ENCODE peak calls at places on chromosomes 12 and 14, in ten cellular contexts. V is pancreas, E is endodermal cell, R is OCI-LY7, I is left lung, D is cardiac muscle cell, F is SK-N-SH, Z is ovary, K is psoas muscle, X is uterus. O is an unnamed sample. For H3K36me3, the result is how much of the 10 kb centered on the place peaks cover.

GRCh38 chr14:34301107-34301734 is 160.8 kb downstream of the SPTSSA start:
- DNase-seq in V (no peak), E (peak), R (peak), I (no peak), D (peak), F (peak), Z (no peak), K (no peak), X (peak), O (peak)

GRCh38 chr12:75784591-75784990 is 247.0 kb downstream of the PHLDA1 start:
- DNase-seq in V (peak), E (no peak), R (peak), I (peak), D (peak), F (peak), Z (no peak), K (peak), X (no peak), O (no peak)

GRCh38 chr12:92107621-92108131 is 38.0 kb downstream of the BTG1 start:
- DNase-seq in V (no peak), E (peak), R (no peak), I (no peak), D (no peak), F (peak), Z (no peak), K (no peak), X (no peak), O (no peak)

GRCh38 chr12:7937867-7938506 is 2.0 kb upstream of the SLC2A3 start:
- DNase-seq in V (no peak), E (no peak), R (no peak), I (no peak), D (peak), F (no peak), Z (no peak), K (no peak), X (no peak), O (no peak)

GRCh38 chr12:60704171-60704914 is 1108.5 kb downstream of the SLC16A7 start:
- DNase-seq in V (no peak), E (no peak), R (no peak), I (no peak), D (no peak), F (no peak), Z (no peak), K (no peak), X (no peak), O (no peak)

GRCh38 chr14:71187633-71188356 is 280.5 kb downstream of the PCNX1 start:
- DNase-seq in V (no peak), E (peak), R (no peak), I (no peak), D (peak), F (no peak), Z (no peak), K (no peak), X (no peak), O (no peak)

GRCh38 chr14:68082698-68083291 is 263.2 kb downstream of the RAD51B start:
- DNase-seq in V (no peak), E (no peak), R (no peak), I (no peak), D (no peak), F (no peak), Z (no peak), K (no peak), X (no peak), O (peak)

GRCh38 chr12:77925536-77926108 is 94.9 kb downstream of the NAV3 start:
- DNase-seq in V (peak), E (peak), R (peak), I (peak), D (peak), F (peak), Z (peak), K (peak), X (peak), O (peak)

GRCh38 chr14:68473050-68473449 is 319.8 kb downstream of the ZFP36L1 start:
- DNase-seq in V (peak), E (no peak), R (peak), I (peak), D (no peak), F (no peak), Z (no peak), K (no peak), X (no peak), O (no peak)

GRCh38 chr12:89433634-89434033 is 81.3 kb upstream of the DUSP6 start:
- DNase-seq in V (no peak), E (no peak), R (no peak), I (no peak), D (no peak), F (no peak), Z (no peak), K (no peak), X (no peak), O (no peak)

GRCh38 chr12:55930771-55931316 is at the start of gene DGKA:
- DNase-seq in V (no peak), E (peak), R (peak), I (no peak), D (peak), F (peak), Z (peak), K (no peak), X (peak), O (peak)

GRCh38 chr12:4769073-4769472 is 48.9 kb downstream of the GALNT8 start:
- DNase-seq in V (no peak), E (no peak), R (no peak), I (no peak), D (no peak), F (no peak), Z (no peak), K (no peak), X (no peak), O (no peak)

GRCh38 chr12:52698634-52699340 is 4.5 kb downstream of the KRT77 start:
- DNase-seq in V (no peak), E (no peak), R (no peak), I (no peak), D (no peak), F (no peak), Z (no peak), K (no peak), X (no peak), O (peak)

GRCh38 chr12:34394211-34395055 is 372.1 kb downstream of the ALG10 start:
- DNase-seq in V (peak), E (peak), R (no peak), I (peak), D (no peak), F (peak), Z (peak), K (peak), X (no peak), O (no peak)

GRCh38 chr12:128682542-128683315 is 141.0 kb downstream of the SLC15A4 start:
- DNase-seq in V (no peak), E (no peak), R (no peak), I (no peak), D (no peak), F (no peak), Z (no peak), K (no peak), X (no peak), O (no peak)

GRCh38 chr14:95056476-95056875 is 100.9 kb downstream of the DICER1 start:
- DNase-seq in V (no peak), E (no peak), R (no peak), I (no peak), D (no peak), F (no peak), Z (no peak), K (no peak), X (no peak), O (no peak)

GRCh38 chr12:91395628-91396027 is 213.0 kb upstream of the DCN start:
- DNase-seq in V (no peak), E (no peak), R (no peak), I (no peak), D (no peak), F (no peak), Z (no peak), K (no peak), X (no peak), O (no peak)

GRCh38 chr14:95237956-95238355 is 80.6 kb upstream of the DICER1 start:
- DNase-seq in V (no peak), E (no peak), R (no peak), I (no peak), D (no peak), F (no peak), Z (no peak), K (peak), X (no peak), O (no peak)

GRCh38 chr14:85580536-85581165 is 50.7 kb downstream of the FLRT2 start:
- DNase-seq in V (no peak), E (no peak), R (no peak), I (no peak), D (peak), F (no peak), Z (no peak), K (no peak), X (no peak), O (no peak)

GRCh38 chr12:11885261-11886038 is 185.3 kb upstream of the BCL2L14 start:
- DNase-seq in V (no peak), E (no peak), R (no peak), I (no peak), D (peak), F (no peak), Z (no peak), K (no peak), X (no peak), O (peak)

GRCh38 chr14:101475468-101476257 is 85.6 kb upstream of the DIO3 start:
- DNase-seq in V (peak), E (peak), R (no peak), I (peak), D (peak), F (no peak), Z (peak), K (no peak), X (peak), O (peak)

GRCh38 chr12:43099691-43100163 is 452.3 kb downstream of the ADAMTS20 start:
- DNase-seq in V (no peak), E (no peak), R (no peak), I (no peak), D (no peak), F (no peak), Z (no peak), K (no peak), X (no peak), O (no peak)

GRCh38 chr12:5395443-5396401 is 36.2 kb upstream of the NTF3 start:
- DNase-seq in V (no peak), E (peak), R (no peak), I (no peak), D (no peak), F (no peak), Z (no peak), K (no peak), X (peak), O (peak)

GRCh38 chr14:30710870-30711269 is 88.8 kb downstream of the SCFD1 start:
- DNase-seq in V (no peak), E (no peak), R (no peak), I (no peak), D (no peak), F (no peak), Z (no peak), K (no peak), X (no peak), O (peak)

GRCh38 chr12:94621662-94622359 is 28.5 kb downstream of the TMCC3 start:
- DNase-seq in V (no peak), E (peak), R (no peak), I (no peak), D (peak), F (no peak), Z (no peak), K (no peak), X (no peak), O (peak)

GRCh38 chr12:68267892-68268396 is 14.5 kb upstream of the IL22 start:
- DNase-seq in V (no peak), E (peak), R (no peak), I (no peak), D (peak), F (no peak), Z (no peak), K (no peak), X (no peak), O (no peak)

GRCh38 chr12:68792952-68793351 is 15.0 kb upstream of the MDM2 start:
- DNase-seq in V (no peak), E (peak), R (peak), I (no peak), D (peak), F (peak), Z (no peak), K (no peak), X (no peak), O (peak)

GRCh38 chr12:50326636-50327284 is 43.4 kb upstream of the LIMA1 start:
- DNase-seq in V (no peak), E (peak), R (no peak), I (peak), D (peak), F (no peak), Z (no peak), K (no peak), X (no peak), O (peak)

GRCh38 chr14:87351007-87351406 is 642.0 kb downstream of the GALC start:
- DNase-seq in V (no peak), E (peak), R (no peak), I (no peak), D (no peak), F (no peak), Z (no peak), K (no peak), X (no peak), O (no peak)

GRCh38 chr14:96055065-96055752 is 16.0 kb downstream of the C14orf132 start:
- DNase-seq in V (peak), E (no peak), R (no peak), I (no peak), D (peak), F (peak), Z (no peak), K (no peak), X (no peak), O (no peak)

GRCh38 chr12:4719821-4720636 is at the start of gene GALNT8:
- DNase-seq in V (no peak), E (peak), R (no peak), I (no peak), D (no peak), F (no peak), Z (no peak), K (no peak), X (no peak), O (no peak)

GRCh38 chr14:63361790-63362189 is 43.1 kb upstream of the GPHB5 start:
- DNase-seq in V (no peak), E (no peak), R (peak), I (no peak), D (no peak), F (no peak), Z (no peak), K (no peak), X (no peak), O (no peak)
- H3K4me3 ChIP-seq in V (no peak), E (no peak), R (no peak), I (no peak), D (no peak), F (no peak), Z (no peak), K (no peak), X (no peak), O (no peak)

GRCh38 chr12:1592444-1593231 is 1.7 kb downstream of the FBXL14 start:
- DNase-seq in V (no peak), E (peak), R (peak), I (peak), D (peak), F (peak), Z (no peak), K (peak), X (no peak), O (peak)
- TF ChIP-seq CTCF in V (no peak), E (peak), R (peak), I (no peak), D (no peak), F (no peak), Z (no peak), K (no peak), X (no peak), O (no peak)

GRCh38 chr12:122035292-122035691 is 13.6 kb downstream of the BCL7A start:
- DNase-seq in V (no peak), E (no peak), R (no peak), I (peak), D (no peak), F (no peak), Z (no peak), K (no peak), X (no peak), O (peak)

GRCh38 chr12:122029620-122030426 is 8.1 kb downstream of the BCL7A start:
- DNase-seq in V (no peak), E (peak), R (no peak), I (no peak), D (no peak), F (no peak), Z (no peak), K (no peak), X (no peak), O (peak)

GRCh38 chr12:122031342-122032216 is 9.9 kb downstream of the BCL7A start:
- DNase-seq in V (peak), E (peak), R (peak), I (no peak), D (peak), F (peak), Z (peak), K (peak), X (no peak), O (peak)

GRCh38 chr12:122030427-122030825 is 8.7 kb downstream of the BCL7A start:
- DNase-seq in V (no peak), E (no peak), R (no peak), I (no peak), D (no peak), F (no peak), Z (no peak), K (no peak), X (no peak), O (no peak)

DNA sequence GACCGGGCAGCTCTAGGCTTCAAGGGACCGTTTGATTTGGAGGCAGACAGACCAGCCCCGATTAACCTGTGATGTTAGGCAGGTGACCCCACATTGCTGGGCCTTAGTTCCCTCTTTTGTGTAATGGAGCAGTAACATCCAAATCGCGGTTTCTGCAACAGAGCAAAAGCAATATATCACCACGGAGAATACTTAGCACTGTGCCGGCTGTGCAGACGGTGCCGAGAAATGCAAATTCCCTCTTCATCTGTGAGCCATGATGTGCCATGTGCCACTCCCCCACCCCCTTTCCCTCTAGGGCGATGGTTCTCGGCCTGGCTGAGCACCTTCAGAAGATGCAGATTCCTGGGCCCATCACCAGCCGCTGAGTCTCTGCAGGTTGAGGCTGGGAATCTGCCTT is 10.9 kb downstream of the BCL7A start:
- DNase-seq in V (no peak), E (no peak), R (peak), I (no peak), D (no peak), F (peak), Z (no peak), K (no peak), X (no peak), O (no peak)
- H3K36me3 ChIP-seq in V (under half), E (under half), R (half or more), I (under half), D (under half), F (under half), Z (under half), K (under half), X (under half), O (under half)

GRCh38 chr12:72271401-72271740 is 799 bp upstream of the TRHDE start:
- DNase-seq in V (no peak), E (no peak), R (no peak), I (no peak), D (peak), F (peak), Z (peak), K (peak), X (no peak), O (no peak)
- H3K4me3 ChIP-seq in V (peak), E (peak), R (no peak), I (peak), D (peak), F (peak), Z (peak), K (peak), X (peak), O (peak)

GRCh38 chr14:46487582-46488350 is 163.8 kb downstream of the RPL10L start:
- DNase-seq in V (no peak), E (peak), R (no peak), I (no peak), D (no peak), F (no peak), Z (no peak), K (no peak), X (no peak), O (peak)

GRCh38 chr14:46480817-46481216 is 170.8 kb downstream of the RPL10L start:
- DNase-seq in V (no peak), E (no peak), R (no peak), I (no peak), D (no peak), F (no peak), Z (no peak), K (no peak), X (no peak), O (no peak)

GRCh38 chr14:46482200-46482599 is 169.4 kb downstream of the RPL10L start:
- DNase-seq in V (no peak), E (no peak), R (no peak), I (no peak), D (no peak), F (no peak), Z (no peak), K (no peak), X (no peak), O (no peak)
- TF ChIP-seq CTCF in V (no peak), E (no peak), R (no peak), I (no peak), D (no peak), F (no peak), Z (no peak), K (no peak), X (no peak), O (no peak)

DNA sequence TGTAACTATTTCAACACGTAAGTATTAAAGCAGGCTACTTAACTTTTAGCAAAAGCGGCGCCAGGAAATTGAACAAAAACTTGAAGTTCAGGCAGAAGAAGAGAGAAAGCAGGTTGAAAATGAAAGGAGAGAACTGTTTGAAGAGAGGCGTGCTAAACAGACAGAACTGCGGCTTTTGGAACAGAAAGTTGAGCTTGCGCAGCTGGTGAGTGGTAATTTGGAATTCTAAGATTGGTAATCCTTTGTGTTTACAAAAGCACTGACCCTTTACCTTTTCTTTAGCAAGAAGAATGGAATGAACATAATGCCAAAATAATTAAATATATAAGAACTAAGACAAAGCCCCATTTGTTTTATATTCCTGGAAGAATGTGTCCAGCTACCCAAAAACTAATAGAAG is 4.0 kb downstream of the PNN start:
- DNase-seq in V (no peak), E (no peak), R (no peak), I (no peak), D (no peak), F (no peak), Z (no peak), K (no peak), X (no peak), O (no peak)
- H3K36me3 ChIP-seq in V (under half), E (half or more), R (half or more), I (half or more), D (half or more), F (half or more), Z (under half), K (under half), X (under half), O (under half)

GRCh38 chr12:49297695-49298060 is 2.7 kb downstream of the PRPH start:
- DNase-seq in V (no peak), E (no peak), R (no peak), I (no peak), D (no peak), F (no peak), Z (no peak), K (no peak), X (no peak), O (no peak)
- H3K4me3 ChIP-seq in V (no peak), E (no peak), R (no peak), I (no peak), D (peak), F (no peak), Z (no peak), K (peak), X (no peak), O (no peak)

GRCh38 chr14:98698341-98698740 is 573.7 kb downstream of the BCL11B start:
- DNase-seq in V (no peak), E (peak), R (no peak), I (no peak), D (no peak), F (no peak), Z (no peak), K (no peak), X (no peak), O (no peak)
- TF ChIP-seq CTCF in V (no peak), E (no peak), R (no peak), I (no peak), D (no peak), F (no peak), Z (no peak), K (no peak), X (no peak), O (no peak)

DNA sequence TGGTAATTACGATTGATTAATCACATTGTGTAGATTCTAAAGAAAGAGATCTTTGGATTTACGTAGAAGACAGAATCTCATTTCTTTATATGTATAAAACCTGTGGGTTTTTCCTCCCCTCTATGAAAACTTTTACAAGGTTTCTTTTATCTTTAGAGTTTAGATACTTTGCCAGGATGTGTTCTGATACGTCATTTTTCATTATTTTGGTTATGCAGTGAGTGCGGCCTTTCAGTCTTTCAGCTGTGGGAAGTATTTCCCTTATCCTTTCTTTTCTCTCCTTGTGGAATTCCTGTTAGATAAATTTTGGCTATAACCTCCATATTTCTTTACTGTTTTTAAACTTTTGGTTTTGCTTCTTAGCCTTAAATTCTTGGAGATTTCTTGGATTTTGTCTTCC is 92.7 kb downstream of the TTLL5 start:
- DNase-seq in V (no peak), E (no peak), R (no peak), I (no peak), D (peak), F (no peak), Z (no peak), K (no peak), X (no peak), O (no peak)
- H3K36me3 ChIP-seq in V (under half), E (under half), R (under half), I (under half), D (under half), F (under half), Z (under half), K (under half), X (under half), O (under half)

O was measured in bronchial epithelial cell.